ENCODE peak calls at places on chromosomes 16 and 17, in four cellular contexts. P is bronchial epithelial cell, Q is psoas muscle, R is body of pancreas. H is an unnamed sample. For H3K27me3, the result is how much of the 10 kb centered on the place peaks cover.

GRCh38 chr17:59287452-59287851 is 44.0 kb upstream of the YPEL2 start:
- DNase-seq in P (peak), Q (no peak), R (peak), H (no peak)

GRCh38 chr17:40551091-40551873 is 14.0 kb downstream of the CCR7 start:
- DNase-seq in Q (peak), R (peak), P (peak), H (peak)

GRCh38 chr16:53518550-53519416 is 15.8 kb upstream of the AKTIP start:
- DNase-seq in Q (no peak), R (peak), P (no peak), H (peak)

GRCh38 chr16:19744670-19745069 is 26.6 kb downstream of the IQCK start:
- DNase-seq in P (no peak), R (no peak), Q (no peak), H (no peak)

GRCh38 chr16:3101841-3102470 is 2.9 kb upstream of the ZSCAN10 start:
- DNase-seq in Q (peak), R (no peak), P (no peak), H (no peak)

GRCh38 chr17:71438631-71439146 is 682.1 kb upstream of the SOX9 start:
- DNase-seq in R (peak), P (peak), Q (no peak), H (no peak)

GRCh38 chr16:31301708-31302400 is 42.1 kb downstream of the ITGAM start:
- DNase-seq in P (peak), R (peak), Q (no peak), H (no peak)

GRCh38 chr16:74275031-74275636 is 21.5 kb upstream of the PSMD7 start:
- DNase-seq in Q (no peak), R (no peak), P (peak), H (no peak)

GRCh38 chr16:1941924-1942809 is 832 bp downstream of the MSRB1 start:
- DNase-seq in Q (no peak), R (peak), P (peak), H (no peak)

GRCh38 chr16:87417511-87417910 is 25.4 kb downstream of the MAP1LC3B start:
- DNase-seq in Q (no peak), R (no peak), P (no peak), H (no peak)

GRCh38 chr17:79818026-79818758 is 21.0 kb downstream of the CBX4 start:
- DNase-seq in Q (no peak), R (no peak), P (no peak), H (no peak)

GRCh38 chr17:507441-507840 is 154.8 kb upstream of the RPH3AL start:
- DNase-seq in Q (no peak), P (no peak), R (no peak), H (no peak)

GRCh38 chr16:58755989-58756649 is 22.0 kb upstream of the GOT2 start:
- DNase-seq in P (peak), Q (peak), R (peak), H (peak)

DNA sequence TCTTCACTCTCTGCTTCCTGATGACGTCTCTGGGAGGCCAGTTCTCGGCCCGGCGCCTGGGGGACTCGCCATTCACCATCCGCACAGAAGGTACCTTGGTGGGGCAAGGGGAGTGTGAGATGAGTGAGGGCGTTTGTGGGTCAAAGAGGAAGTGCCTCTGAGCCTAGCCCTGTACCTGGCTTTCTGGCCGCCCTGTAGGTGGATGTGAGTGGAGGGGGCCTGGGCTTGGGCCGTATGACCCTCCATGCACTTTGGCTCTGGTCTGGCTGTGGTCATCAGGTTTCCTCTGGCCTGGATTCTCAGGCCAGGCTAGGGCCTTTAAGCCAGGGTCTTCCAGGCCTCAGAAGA is 4.6 kb downstream of the MGAT5B start:
- DNase-seq in R (no peak), Q (no peak), P (no peak), H (no peak)
- H3K27me3 ChIP-seq in R (under half), Q (under half), P (under half), H (under half)

DNA sequence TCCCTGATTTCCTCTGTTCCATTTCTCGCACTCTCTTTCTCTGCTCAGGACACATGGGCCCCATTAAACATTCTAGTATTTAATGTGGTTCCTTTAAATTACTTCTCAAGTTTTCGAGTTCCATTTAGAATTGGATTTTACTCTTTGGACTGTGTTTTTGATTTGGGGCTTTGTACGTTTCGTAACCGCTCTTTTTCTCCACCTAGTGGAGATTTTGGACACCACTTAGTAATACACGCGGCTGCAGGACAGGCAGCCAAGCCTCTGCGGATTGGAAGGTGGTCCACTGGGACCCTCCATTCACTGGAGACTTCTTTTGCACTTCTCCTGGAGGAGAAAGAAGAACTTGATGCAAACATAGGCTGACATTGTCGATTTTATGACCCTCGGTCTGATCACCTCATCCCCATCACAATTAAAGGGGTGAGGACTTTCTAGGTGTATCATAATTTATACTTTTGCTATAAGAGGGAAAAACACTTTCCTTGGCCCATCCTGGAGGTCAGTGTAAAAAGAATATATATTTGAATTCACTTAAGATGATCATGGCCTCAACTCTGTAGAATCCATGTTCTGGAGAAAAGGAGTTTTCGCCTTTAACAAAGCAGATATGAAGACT is 85.8 kb downstream of the NOG start:
- DNase-seq in R (no peak), Q (peak), P (peak), H (no peak)
- H3K4me3 ChIP-seq in R (no peak), Q (peak), P (peak), H (peak)

GRCh38 chr17:48173191-48173590 is 65.6 kb downstream of the SNX11 start:
- DNase-seq in R (no peak), Q (no peak), P (no peak), H (no peak)
- H3K27me3 ChIP-seq in R (under half), Q (under half), P (under half), H (under half)

DNA sequence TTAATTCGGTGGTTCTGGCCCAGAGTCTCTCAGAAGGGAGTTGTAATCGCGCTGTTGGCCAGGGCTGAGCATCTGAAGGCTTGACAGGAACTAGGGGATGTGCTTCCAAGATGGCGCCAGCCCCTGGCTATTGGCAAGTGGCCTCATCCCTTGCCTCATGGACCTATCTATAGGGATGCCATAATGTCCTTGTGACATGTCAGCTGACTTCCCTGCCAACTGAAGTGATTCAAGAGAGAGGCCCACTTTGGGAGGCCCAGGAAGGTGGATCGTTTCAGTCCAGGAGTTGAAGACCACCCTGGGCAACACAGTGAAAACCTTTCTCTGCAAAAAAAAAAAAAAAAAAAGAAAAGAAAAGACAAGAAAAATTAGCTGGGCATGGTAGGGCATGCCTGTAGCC is 15.0 kb upstream of the C16orf87 start:
- DNase-seq in R (no peak), P (no peak), Q (no peak), H (no peak)
- H3K4me3 ChIP-seq in R (no peak), P (no peak), Q (no peak), H (no peak)

GRCh38 chr17:48641541-48642058 is 15.4 kb upstream of the HOXB9 start:
- DNase-seq in P (no peak), R (no peak), Q (no peak), H (no peak)
- H3K27me3 ChIP-seq in P (half or more), R (half or more), Q (under half), H (under half)

GRCh38 chr16:27317738-27318398 is 4.1 kb downstream of the IL4R start:
- DNase-seq in R (no peak), Q (no peak), P (no peak), H (no peak)
- H3K4me3 ChIP-seq in R (no peak), Q (peak), P (no peak), H (no peak)

H was measured in right atrium auricular region.